ENCODE peak calls at places on chromosomes 11 and 22, in five cellular contexts. One of them, this sample, is unnamed.

GRCh38 chr11:9774591-9775392 is 110.9 kb downstream of the SWAP70 start:
- DNase-seq in kidney: no peak
- DNase-seq in GM23248: peak
- DNase-seq in colonic mucosa: no peak
- DNase-seq in IMR-90: peak
- DNase-seq in this sample: peak

GRCh38 chr11:120031612-120032600 is 106.0 kb downstream of the TRIM29 start:
- DNase-seq in GM23248: no peak
- DNase-seq in IMR-90: no peak
- DNase-seq in kidney: no peak
- DNase-seq in colonic mucosa: no peak
- DNase-seq in this sample: no peak

GRCh38 chr11:123064268-123064657 is 2.3 kb upstream of the HSPA8 start:
- DNase-seq in IMR-90: no peak
- DNase-seq in colonic mucosa: no peak
- DNase-seq in GM23248: no peak
- DNase-seq in kidney: no peak
- DNase-seq in this sample: no peak

GRCh38 chr11:78228467-78228866 is 39.7 kb downstream of the USP35 start:
- DNase-seq in IMR-90: peak
- DNase-seq in kidney: no peak
- DNase-seq in colonic mucosa: peak
- DNase-seq in GM23248: peak
- DNase-seq in this sample: peak

GRCh38 chr22:42693763-42694683 is 26.6 kb downstream of the A4GALT start:
- DNase-seq in kidney: peak
- DNase-seq in GM23248: no peak
- DNase-seq in colonic mucosa: no peak
- DNase-seq in IMR-90: no peak
- DNase-seq in this sample: no peak

GRCh38 chr11:70603756-70604211 is 205.5 kb downstream of the CTTN start:
- DNase-seq in GM23248: no peak
- DNase-seq in kidney: peak
- DNase-seq in IMR-90: no peak
- DNase-seq in colonic mucosa: no peak
- DNase-seq in this sample: no peak

GRCh38 chr11:129943036-129943435 is 47.7 kb upstream of the NFRKB start:
- DNase-seq in GM23248: no peak
- DNase-seq in kidney: no peak
- DNase-seq in colonic mucosa: no peak
- DNase-seq in IMR-90: no peak
- DNase-seq in this sample: no peak

GRCh38 chr11:130644187-130644586 is 195.7 kb downstream of the ADAMTS15 start:
- DNase-seq in kidney: no peak
- DNase-seq in IMR-90: no peak
- DNase-seq in colonic mucosa: peak
- DNase-seq in GM23248: peak
- DNase-seq in this sample: no peak

GRCh38 chr11:70608568-70609314 is 210.4 kb downstream of the CTTN start:
- DNase-seq in colonic mucosa: no peak
- DNase-seq in kidney: peak
- DNase-seq in IMR-90: peak
- DNase-seq in GM23248: peak
- DNase-seq in this sample: peak

GRCh38 chr11:77208535-77208934 is 80.5 kb downstream of the MYO7A start:
- DNase-seq in GM23248: no peak
- DNase-seq in kidney: no peak
- DNase-seq in IMR-90: no peak
- DNase-seq in colonic mucosa: no peak
- DNase-seq in this sample: no peak

GRCh38 chr11:80350541-80350940 is 909.7 kb upstream of the TENM4 start:
- DNase-seq in kidney: no peak
- DNase-seq in colonic mucosa: peak
- DNase-seq in GM23248: no peak
- DNase-seq in IMR-90: no peak
- DNase-seq in this sample: no peak

GRCh38 chr22:50014655-50015401 is 2.3 kb upstream of the IL17REL start:
- DNase-seq in kidney: peak
- DNase-seq in IMR-90: no peak
- DNase-seq in colonic mucosa: no peak
- DNase-seq in GM23248: no peak
- DNase-seq in this sample: no peak

GRCh38 chr11:70490208-70490607 is 91.9 kb downstream of the CTTN start:
- DNase-seq in IMR-90: no peak
- DNase-seq in kidney: peak
- DNase-seq in colonic mucosa: no peak
- DNase-seq in GM23248: no peak
- DNase-seq in this sample: no peak

GRCh38 chr11:60875856-60876485 is 8.6 kb downstream of the ZP1 start:
- DNase-seq in IMR-90: no peak
- DNase-seq in GM23248: no peak
- DNase-seq in colonic mucosa: no peak
- DNase-seq in kidney: no peak
- DNase-seq in this sample: no peak

GRCh38 chr22:43118024-43118849 is 7.7 kb downstream of the BIK start:
- DNase-seq in IMR-90: no peak
- DNase-seq in colonic mucosa: peak
- DNase-seq in kidney: no peak
- DNase-seq in GM23248: peak
- DNase-seq in this sample: no peak

GRCh38 chr11:57237204-57237681 is at the start of gene APLNR:
- DNase-seq in colonic mucosa: no peak
- DNase-seq in kidney: no peak
- DNase-seq in IMR-90: no peak
- DNase-seq in GM23248: no peak
- DNase-seq in this sample: no peak

GRCh38 chr11:122264121-122264520 is 148.1 kb upstream of the BLID start:
- DNase-seq in GM23248: no peak
- DNase-seq in kidney: no peak
- DNase-seq in IMR-90: no peak
- DNase-seq in colonic mucosa: no peak
- DNase-seq in this sample: no peak

GRCh38 chr22:38981005-38981658 is 1.0 kb upstream of the APOBEC3B start:
- DNase-seq in IMR-90: peak
- DNase-seq in GM23248: peak
- DNase-seq in colonic mucosa: peak
- DNase-seq in kidney: peak
- DNase-seq in this sample: peak

GRCh38 chr22:49953027-49953679 is 7.4 kb upstream of the PIM3 start:
- DNase-seq in kidney: peak
- DNase-seq in IMR-90: no peak
- DNase-seq in GM23248: no peak
- DNase-seq in colonic mucosa: no peak
- DNase-seq in this sample: no peak

GRCh38 chr11:26623076-26623666 is 51.1 kb upstream of the MUC15 start:
- DNase-seq in colonic mucosa: no peak
- DNase-seq in kidney: no peak
- DNase-seq in GM23248: peak
- DNase-seq in IMR-90: peak
- DNase-seq in this sample: peak

GRCh38 chr11:28837599-28837998 is 729.4 kb downstream of the METTL15 start:
- DNase-seq in IMR-90: no peak
- DNase-seq in GM23248: no peak
- DNase-seq in colonic mucosa: no peak
- DNase-seq in kidney: no peak
- DNase-seq in this sample: no peak

GRCh38 chr11:121589946-121590537 is 137.3 kb upstream of the SORL1-AS1 start:
- DNase-seq in GM23248: no peak
- DNase-seq in kidney: no peak
- DNase-seq in colonic mucosa: no peak
- DNase-seq in IMR-90: no peak
- DNase-seq in this sample: no peak

GRCh38 chr22:23831781-23832180 is 7.0 kb downstream of the DERL3 start:
- DNase-seq in kidney: peak
- DNase-seq in colonic mucosa: no peak
- DNase-seq in IMR-90: no peak
- DNase-seq in GM23248: no peak
- DNase-seq in this sample: no peak

GRCh38 chr11:61567286-61568061 is 13.4 kb downstream of the SYT7 start:
- DNase-seq in IMR-90: peak
- DNase-seq in GM23248: peak
- DNase-seq in kidney: peak
- DNase-seq in colonic mucosa: peak
- DNase-seq in this sample: peak

GRCh38 chr11:43360361-43361032 is 1.8 kb downstream of the TTC17 start:
- DNase-seq in kidney: no peak
- DNase-seq in colonic mucosa: no peak
- DNase-seq in GM23248: peak
- DNase-seq in IMR-90: peak
- DNase-seq in this sample: no peak

GRCh38 chr22:35470903-35471321 is 69.7 kb upstream of the RASD2 start:
- DNase-seq in colonic mucosa: no peak
- DNase-seq in kidney: no peak
- DNase-seq in IMR-90: peak
- DNase-seq in GM23248: peak
- DNase-seq in this sample: peak

GRCh38 chr22:50498322-50498861 is 9.1 kb downstream of the LMF2 start:
- DNase-seq in colonic mucosa: peak
- DNase-seq in GM23248: peak
- DNase-seq in kidney: peak
- DNase-seq in IMR-90: peak
- DNase-seq in this sample: peak

GRCh38 chr22:20319745-20320658 is at the start of gene DGCR6L:
- DNase-seq in colonic mucosa: peak
- DNase-seq in IMR-90: peak
- DNase-seq in GM23248: peak
- DNase-seq in kidney: peak
- DNase-seq in this sample: peak

GRCh38 chr22:38751422-38752346 is 4.1 kb downstream of the SUN2 start:
- DNase-seq in kidney: peak
- DNase-seq in IMR-90: no peak
- DNase-seq in GM23248: no peak
- DNase-seq in colonic mucosa: peak
- DNase-seq in this sample: peak

GRCh38 chr22:20569059-20570058 is 61.9 kb downstream of the MED15 start:
- DNase-seq in GM23248: peak
- DNase-seq in IMR-90: peak
- DNase-seq in colonic mucosa: no peak
- DNase-seq in kidney: peak
- DNase-seq in this sample: peak

GRCh38 chr11:119417726-119418540 is 5.0 kb downstream of the THY1 start:
- DNase-seq in GM23248: peak
- DNase-seq in colonic mucosa: no peak
- DNase-seq in IMR-90: peak
- DNase-seq in kidney: no peak
- DNase-seq in this sample: peak

GRCh38 chr11:107590460-107591097 is 368 bp upstream of the ELMOD1 start:
- DNase-seq in GM23248: peak
- DNase-seq in IMR-90: no peak
- DNase-seq in kidney: no peak
- DNase-seq in colonic mucosa: no peak
- DNase-seq in this sample: no peak
- H3K9ac ChIP-seq in GM23248: peak
- H3K9ac ChIP-seq in IMR-90: no peak
- H3K9ac ChIP-seq in kidney: no peak
- H3K9ac ChIP-seq in colonic mucosa: no peak
- H3K9ac ChIP-seq in this sample: no peak

GRCh38 chr22:25002241-25002985 is 49.9 kb downstream of the KIAA1671 start:
- DNase-seq in colonic mucosa: no peak
- DNase-seq in IMR-90: no peak
- DNase-seq in kidney: no peak
- DNase-seq in GM23248: no peak
- DNase-seq in this sample: no peak
- H3K9ac ChIP-seq in colonic mucosa: no peak
- H3K9ac ChIP-seq in IMR-90: no peak
- H3K9ac ChIP-seq in kidney: no peak
- H3K9ac ChIP-seq in GM23248: no peak
- H3K9ac ChIP-seq in this sample: no peak

DNA sequence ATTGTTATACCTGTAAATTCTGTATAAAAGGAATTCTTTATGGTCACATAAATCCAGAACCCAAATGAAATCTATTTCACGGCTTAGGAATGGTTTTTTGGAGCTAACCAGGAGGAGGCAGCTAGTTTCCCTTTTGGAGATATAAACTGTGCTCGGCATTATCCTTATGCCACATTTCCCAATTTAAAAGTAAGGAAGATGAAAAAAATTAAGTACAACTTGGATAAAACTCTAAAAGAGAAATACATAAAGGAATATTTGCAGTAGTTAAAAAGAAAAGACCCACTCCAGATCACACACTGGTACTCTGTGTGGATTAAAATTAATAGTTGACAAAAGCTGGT is 17.7 kb downstream of the DLAT start:
- DNase-seq in GM23248: no peak
- DNase-seq in kidney: no peak
- DNase-seq in IMR-90: no peak
- DNase-seq in colonic mucosa: no peak
- DNase-seq in this sample: no peak
- H3K9ac ChIP-seq in GM23248: no peak
- H3K9ac ChIP-seq in kidney: no peak
- H3K9ac ChIP-seq in IMR-90: no peak
- H3K9ac ChIP-seq in colonic mucosa: no peak
- H3K9ac ChIP-seq in this sample: no peak

DNA sequence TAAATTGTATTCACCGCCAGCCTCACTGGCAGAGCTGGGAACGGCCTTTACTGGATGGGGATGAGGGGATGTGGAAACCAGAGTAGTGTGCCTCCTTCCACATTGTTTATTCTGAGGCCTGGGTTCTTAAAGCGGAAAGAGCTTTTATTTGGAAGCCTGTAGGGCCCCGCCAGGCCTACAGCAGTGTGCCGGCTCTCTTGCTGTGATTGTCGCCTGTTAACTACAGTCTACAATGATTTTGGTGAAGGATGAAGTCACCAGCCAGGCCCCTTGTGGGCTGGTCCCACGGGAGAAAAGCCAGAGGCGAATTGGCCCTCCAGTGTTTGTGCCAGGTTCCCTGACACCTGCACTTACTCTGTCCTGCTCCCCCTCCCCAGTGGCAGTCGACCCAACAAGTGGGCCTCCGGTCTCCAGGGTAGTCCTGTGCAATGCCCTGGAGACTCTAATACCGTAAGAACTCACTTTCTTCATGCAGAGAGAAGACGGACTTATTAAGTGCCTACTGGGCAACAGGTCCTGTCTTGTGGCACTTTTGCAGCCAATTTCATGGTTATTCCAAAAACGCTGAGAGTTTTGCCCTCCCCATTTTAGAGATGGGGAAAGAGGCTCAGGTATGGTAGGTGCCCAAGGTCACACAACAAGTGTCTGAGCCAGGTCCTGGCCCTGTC is 1.2 kb downstream of the MICAL2 start:
- DNase-seq in GM23248: peak
- DNase-seq in IMR-90: peak
- DNase-seq in colonic mucosa: no peak
- DNase-seq in kidney: no peak
- DNase-seq in this sample: no peak
- H3K9ac ChIP-seq in GM23248: peak
- H3K9ac ChIP-seq in IMR-90: peak
- H3K9ac ChIP-seq in colonic mucosa: peak
- H3K9ac ChIP-seq in kidney: peak
- H3K9ac ChIP-seq in this sample: peak

DNA sequence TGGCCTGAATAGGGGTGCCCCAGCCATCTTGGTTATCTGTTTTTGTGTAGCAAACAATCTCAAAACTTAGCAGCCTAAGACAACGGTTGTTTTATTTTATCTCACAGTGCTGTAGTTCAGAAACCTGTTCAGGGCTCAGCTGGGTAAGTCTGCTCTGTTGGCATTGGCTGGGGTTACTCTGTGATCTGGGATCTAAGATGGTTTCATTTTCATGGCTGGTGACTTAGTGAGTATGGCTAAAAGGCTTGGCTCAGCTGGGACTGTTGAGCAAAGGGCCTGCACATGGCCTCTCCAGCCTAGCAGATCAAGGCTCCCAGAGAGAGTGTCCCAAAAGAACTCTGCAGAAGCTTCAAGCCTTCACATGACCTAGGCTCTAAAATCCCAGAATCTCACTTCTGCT is 60.8 kb upstream of the POU2AF1 start:
- DNase-seq in colonic mucosa: no peak
- DNase-seq in kidney: no peak
- DNase-seq in IMR-90: no peak
- DNase-seq in GM23248: no peak
- DNase-seq in this sample: no peak
- H3K9ac ChIP-seq in colonic mucosa: no peak
- H3K9ac ChIP-seq in kidney: no peak
- H3K9ac ChIP-seq in IMR-90: no peak
- H3K9ac ChIP-seq in GM23248: no peak
- H3K9ac ChIP-seq in this sample: no peak